ENCODE peak calls at places on chromosomes 3 and 15, in five cellular contexts. E is neuronal stem cell, S is H9, X is GM13977, A is tibial nerve. K is an unnamed sample.

GRCh38 chr3:128572644-128573105 is 77.9 kb downstream of the RPN1 start:
- DNase-seq in E (no peak), A (no peak), X (peak), S (peak), K (no peak)

GRCh38 chr3:119015942-119016341 is 18.7 kb downstream of the IGSF11 start:
- DNase-seq in X (no peak), A (no peak), S (no peak), E (no peak), K (no peak)

GRCh38 chr3:158809642-158810041 is 7.8 kb downstream of the MFSD1 start:
- DNase-seq in S (no peak), E (no peak), A (no peak), X (no peak), K (no peak)

GRCh38 chr15:52094811-52095584 is 17.6 kb downstream of the BCL2L10 start:
- DNase-seq in X (no peak), E (no peak), A (no peak), S (no peak), K (no peak)

GRCh38 chr15:42992626-42993025 is 72.0 kb upstream of the TTBK2 start:
- DNase-seq in A (no peak), S (no peak), E (no peak), X (no peak), K (no peak)

GRCh38 chr3:179872842-179873241 is 163.9 kb downstream of the PEX5L start:
- DNase-seq in E (no peak), A (no peak), X (no peak), S (peak), K (no peak)

GRCh38 chr3:87247086-87247781 is 20.1 kb downstream of the CHMP2B start:
- DNase-seq in E (no peak), X (no peak), A (no peak), S (no peak), K (no peak)

GRCh38 chr15:72063186-72063585 is 54.8 kb downstream of the MYO9A start:
- DNase-seq in A (no peak), S (no peak), X (no peak), E (no peak), K (no peak)

GRCh38 chr3:50483374-50483773 is 20.1 kb downstream of the CACNA2D2 start:
- DNase-seq in E (no peak), A (no peak), S (no peak), X (no peak), K (no peak)

GRCh38 chr3:197173620-197174019 is 124.8 kb downstream of the DLG1 start:
- DNase-seq in S (no peak), E (no peak), A (no peak), X (no peak), K (no peak)

GRCh38 chr15:96585634-96586386 is 255.3 kb downstream of the NR2F2 start:
- DNase-seq in E (no peak), X (no peak), A (no peak), S (no peak), K (no peak)

GRCh38 chr3:30752961-30753360 is 141.5 kb downstream of the GADL1 start:
- DNase-seq in E (no peak), X (no peak), S (no peak), A (no peak), K (no peak)

GRCh38 chr15:51696566-51696965 is 15.3 kb downstream of the SCG3 start:
- DNase-seq in E (no peak), A (no peak), S (no peak), X (no peak), K (no peak)

GRCh38 chr15:74787251-74788041 is 5.6 kb downstream of the CSK start:
- DNase-seq in E (no peak), S (peak), X (peak), A (no peak), K (peak)

GRCh38 chr3:53162672-53163458 is 1.9 kb downstream of the PRKCD start:
- DNase-seq in X (no peak), E (no peak), A (no peak), S (no peak), K (no peak)

GRCh38 chr3:14773691-14774128 is 45.1 kb upstream of the FGD5 start:
- DNase-seq in E (no peak), X (no peak), A (no peak), S (peak), K (no peak)

GRCh38 chr3:56813656-56813965 is 11.9 kb upstream of the ARHGEF3 start:
- DNase-seq in A (no peak), X (no peak), S (no peak), E (no peak), K (no peak)